ENCODE peak calls at places on chromosomes 6 and 20, in five cellular contexts. C, K, W, Q and J are unnamed samples.

GRCh38 chr6:291697-292505 is at the start of gene DUSP22:
- DNase-seq in C (peak), K (peak), W (peak), Q (peak), J (no peak)

GRCh38 chr20:38782275-38782674 is 23.2 kb upstream of the PPP1R16B start:
- DNase-seq in C (no peak), K (no peak), W (no peak), Q (no peak), J (no peak)

GRCh38 chr20:13325796-13326340 is 104.8 kb downstream of the ISM1 start:
- DNase-seq in C (no peak), K (no peak), W (no peak), Q (no peak), J (no peak)

GRCh38 chr6:30775104-30775503 is 30.8 kb upstream of the IER3 start:
- DNase-seq in C (no peak), K (no peak), W (no peak), Q (no peak), J (no peak)

GRCh38 chr6:154229796-154230195 is 126.8 kb downstream of the IPCEF1 start:
- DNase-seq in C (no peak), K (no peak), W (no peak), Q (no peak), J (no peak)

GRCh38 chr20:29873946-29874345 is 1383.5 kb upstream of the DEFB115 start:
- DNase-seq in C (no peak), K (no peak), W (peak), Q (no peak), J (peak)

GRCh38 chr6:87700729-87701675 is 1.0 kb downstream of the AKIRIN2 start:
- DNase-seq in C (no peak), K (peak), W (peak), Q (peak), J (peak)

GRCh38 chr20:13422637-13423036 is 201.6 kb downstream of the ISM1 start:
- DNase-seq in C (no peak), K (no peak), W (no peak), Q (peak), J (no peak)

GRCh38 chr6:1053587-1053986 is 258.3 kb upstream of the FOXQ1 start:
- DNase-seq in C (no peak), K (no peak), W (peak), Q (no peak), J (no peak)